ENCODE peak calls at places on chromosomes 16 and 17, in six cellular contexts. E is EL; D is activated T-helper 1 cell treated with anti-CD3 and anti-CD28 coated beads, Interleukin-2, amount 50 U/mL, for 16 hours; K is pancreas; U is KBM-7; B is T-helper 2 cell. R is an unnamed sample.

GRCh38 chr17:31907342-31907975 is 6.0 kb upstream of the UTP6 start:
- DNase-seq in K (peak), B (no peak), D (no peak), E (peak), U (no peak), R (no peak)

GRCh38 chr16:79294568-79294967 is 306.0 kb downstream of the MAF start:
- DNase-seq in K (no peak), B (no peak), E (no peak), D (no peak), U (no peak), R (no peak)

GRCh38 chr17:78675316-78675616 is 98.1 kb upstream of the DNAH17 start:
- DNase-seq in E (no peak), B (no peak), U (no peak), K (no peak), D (no peak), R (no peak)

GRCh38 chr16:53084141-53084541 is 29.4 kb downstream of the CHD9 start:
- DNase-seq in B (no peak), U (no peak), K (no peak), D (no peak), E (no peak), R (no peak)

GRCh38 chr17:35981908-35982330 is 622 bp upstream of the CCL16 start:
- DNase-seq in D (no peak), U (peak), E (no peak), K (no peak), B (no peak), R (no peak)

GRCh38 chr17:55289106-55289446 is 24.3 kb downstream of the HLF start:
- DNase-seq in K (no peak), D (no peak), E (no peak), B (no peak), U (no peak), R (no peak)

GRCh38 chr16:15961060-15961511 is 11.7 kb downstream of the ABCC1 start:
- DNase-seq in B (peak), U (no peak), E (no peak), K (no peak), D (peak), R (no peak)

GRCh38 chr17:40347319-40348135 is 17.0 kb downstream of the GJD3 start:
- DNase-seq in B (no peak), K (no peak), U (no peak), D (no peak), E (no peak), R (no peak)

GRCh38 chr17:15981646-15982580 is 17.6 kb downstream of the ZSWIM7 start:
- DNase-seq in U (no peak), E (peak), K (no peak), B (no peak), D (no peak), R (no peak)

GRCh38 chr16:73058221-73058615 is 10.3 kb upstream of the ZFHX3 start:
- DNase-seq in B (no peak), D (no peak), U (peak), K (peak), E (peak), R (no peak)

GRCh38 chr17:34580685-34581445 is 1.5 kb downstream of the TMEM132E start:
- DNase-seq in U (no peak), K (no peak), D (no peak), E (no peak), B (no peak), R (no peak)

GRCh38 chr17:40437095-40437732 is 6.0 kb upstream of the IGFBP4 start:
- DNase-seq in U (peak), E (peak), K (no peak), B (no peak), D (no peak), R (no peak)

GRCh38 chr16:67260426-67261063 is 11.8 kb downstream of the SLC9A5 start:
- DNase-seq in E (peak), K (no peak), B (no peak), U (peak), D (no peak), R (no peak)

GRCh38 chr16:4682084-4682581 is 11.2 kb upstream of the NUDT16L1 start:
- DNase-seq in E (no peak), B (no peak), D (no peak), K (no peak), U (no peak), R (no peak)

GRCh38 chr16:81908466-81909230 is 102.6 kb downstream of the SDR42E1 start:
- DNase-seq in K (no peak), B (no peak), E (no peak), U (no peak), D (no peak), R (no peak)

GRCh38 chr17:17305282-17305801 is 2.2 kb downstream of the NT5M start:
- DNase-seq in K (no peak), B (peak), E (no peak), D (no peak), U (peak), R (no peak)

GRCh38 chr17:18318771-18319450 is 3.8 kb downstream of the SMCR8 start:
- DNase-seq in E (no peak), D (no peak), B (no peak), K (no peak), U (no peak), R (no peak)

GRCh38 chr16:31487076-31487719 is 4.3 kb downstream of the SLC5A2 start:
- DNase-seq in K (no peak), U (no peak), D (no peak), B (no peak), E (no peak), R (no peak)

GRCh38 chr16:660459-661183 is 7.3 kb upstream of the RHOT2 start:
- DNase-seq in D (peak), K (peak), E (peak), B (peak), U (no peak), R (peak)

GRCh38 chr17:80605326-80606066 is 60.9 kb downstream of the RPTOR start:
- DNase-seq in D (peak), E (no peak), K (no peak), U (peak), B (peak), R (no peak)

GRCh38 chr16:72723781-72724180 is 324.1 kb downstream of the ZFHX3 start:
- DNase-seq in K (no peak), D (no peak), E (peak), B (no peak), U (no peak), R (no peak)

GRCh38 chr17:44376124-44376523 is 12.5 kb upstream of the FAM171A2 start:
- DNase-seq in D (no peak), B (no peak), K (no peak), E (no peak), U (peak), R (no peak)

GRCh38 chr16:35146031-35146710 is 1686.8 kb downstream of the TP53TG3F start:
- DNase-seq in K (no peak), D (no peak), B (no peak), U (no peak), E (no peak), R (no peak)

GRCh38 chr17:30197416-30197815 is 38.1 kb downstream of the SLC6A4 start:
- DNase-seq in B (no peak), K (no peak), U (no peak), E (no peak), D (no peak), R (no peak)

GRCh38 chr17:8469964-8470363 is 34.3 kb downstream of the NDEL1 start:
- DNase-seq in B (no peak), K (no peak), E (no peak), U (no peak), D (no peak), R (no peak)

R was measured in D721Med.